ENCODE peak calls at places on chromosome 10, in ten cellular contexts. K, D, S, V, F, H, Z, X, I and O are unnamed samples. For H3K4me1, the result is how much of the 10 kb centered on the place peaks cover.

GRCh38 chr10:128405450-128405849 is 279.2 kb upstream of the MKI67 start:
- DNase-seq in K (no peak), S (no peak), D (no peak), V (peak), I (no peak), F (no peak), Z (no peak), H (no peak), X (no peak), O (no peak)

GRCh38 chr10:15169555-15170407 is 1.3 kb upstream of the NMT2 start:
- DNase-seq in X (peak), S (peak), Z (no peak), I (no peak), V (no peak), F (no peak), K (peak), H (peak), D (no peak), O (peak)

GRCh38 chr10:126459878-126460481 is 71.7 kb upstream of the ADAM12 start:
- DNase-seq in Z (no peak), V (no peak), K (no peak), X (no peak), H (no peak), S (no peak), D (no peak), F (no peak), I (peak), O (no peak)

GRCh38 chr10:128056303-128057050 is 69.7 kb downstream of the MKI67 start:
- DNase-seq in F (no peak), S (no peak), H (no peak), D (no peak), V (no peak), Z (no peak), I (no peak), X (no peak), K (no peak), O (no peak)

GRCh38 chr10:123642293-123642692 is 23.9 kb upstream of the GPR26 start:
- DNase-seq in F (no peak), V (no peak), H (no peak), D (no peak), K (no peak), I (no peak), X (no peak), S (no peak), Z (peak), O (peak)

GRCh38 chr10:133275683-133276092 is 980 bp downstream of the ADAM8 start:
- DNase-seq in F (no peak), K (peak), H (peak), Z (no peak), D (no peak), S (no peak), X (no peak), V (no peak), I (no peak), O (no peak)

GRCh38 chr10:117936136-117936535 is 110.6 kb downstream of the RAB11FIP2 start:
- DNase-seq in V (peak), H (no peak), K (no peak), D (no peak), X (no peak), F (peak), I (no peak), Z (no peak), S (no peak), O (no peak)

GRCh38 chr10:43249151-43249961 is 17.5 kb downstream of the RASGEF1A start:
- DNase-seq in I (no peak), Z (peak), H (no peak), F (peak), V (peak), K (no peak), X (peak), D (no peak), S (no peak), O (peak)

GRCh38 chr10:96377816-96378294 is 19.1 kb upstream of the OPALIN start:
- DNase-seq in H (no peak), K (no peak), X (peak), D (no peak), F (peak), I (peak), V (peak), Z (no peak), S (no peak), O (peak)

GRCh38 chr10:69382382-69383117 is 34.2 kb downstream of the TACR2 start:
- DNase-seq in X (no peak), D (no peak), H (no peak), S (no peak), K (no peak), F (no peak), I (peak), V (no peak), Z (no peak), O (no peak)

GRCh38 chr10:130109796-130110235 is 814 bp downstream of the C10orf143 start:
- DNase-seq in S (peak), D (peak), F (peak), Z (peak), X (peak), V (peak), K (peak), H (peak), I (peak), O (peak)

GRCh38 chr10:104340099-104340594 is 1.9 kb upstream of the ITPRIP start:
- DNase-seq in X (no peak), D (no peak), F (peak), Z (no peak), S (no peak), V (no peak), K (no peak), I (no peak), H (peak), O (no peak)

GRCh38 chr10:26391701-26392695 is 46.1 kb upstream of the APBB1IP start:
- DNase-seq in V (no peak), D (no peak), H (no peak), K (no peak), I (no peak), Z (peak), F (peak), X (no peak), S (no peak), O (no peak)

GRCh38 chr10:14782691-14783363 is 8.1 kb upstream of the FAM107B start:
- DNase-seq in Z (no peak), D (no peak), K (no peak), F (no peak), S (no peak), H (peak), I (peak), X (no peak), V (no peak), O (no peak)

GRCh38 chr10:92054807-92055206 is 131.2 kb downstream of the BTAF1 start:
- DNase-seq in I (no peak), D (no peak), H (no peak), X (no peak), Z (no peak), F (no peak), S (no peak), K (no peak), V (no peak), O (no peak)

GRCh38 chr10:32155075-32155516 is 98.9 kb upstream of the KIF5B start:
- DNase-seq in K (no peak), D (no peak), F (no peak), V (no peak), I (peak), X (no peak), H (no peak), Z (no peak), S (no peak), O (peak)

GRCh38 chr10:92572362-92573090 is 1.4 kb downstream of the IDE start:
- DNase-seq in D (no peak), H (no peak), V (no peak), F (no peak), I (peak), S (no peak), X (no peak), Z (no peak), K (no peak), O (no peak)

GRCh38 chr10:86367339-86367951 is 850 bp upstream of the GRID1 start:
- DNase-seq in I (no peak), H (no peak), K (no peak), X (peak), S (no peak), V (no peak), D (no peak), F (no peak), Z (peak), O (no peak)

GRCh38 chr10:24551161-24551560 is 172.5 kb downstream of the ARHGAP21 start:
- DNase-seq in S (no peak), Z (no peak), X (no peak), I (no peak), K (no peak), F (no peak), H (no peak), D (no peak), V (peak), O (no peak)
- H3K27ac ChIP-seq in S (no peak), Z (no peak), X (no peak), I (no peak), K (no peak), F (no peak), H (no peak), D (no peak), V (no peak), O (no peak)

DNA sequence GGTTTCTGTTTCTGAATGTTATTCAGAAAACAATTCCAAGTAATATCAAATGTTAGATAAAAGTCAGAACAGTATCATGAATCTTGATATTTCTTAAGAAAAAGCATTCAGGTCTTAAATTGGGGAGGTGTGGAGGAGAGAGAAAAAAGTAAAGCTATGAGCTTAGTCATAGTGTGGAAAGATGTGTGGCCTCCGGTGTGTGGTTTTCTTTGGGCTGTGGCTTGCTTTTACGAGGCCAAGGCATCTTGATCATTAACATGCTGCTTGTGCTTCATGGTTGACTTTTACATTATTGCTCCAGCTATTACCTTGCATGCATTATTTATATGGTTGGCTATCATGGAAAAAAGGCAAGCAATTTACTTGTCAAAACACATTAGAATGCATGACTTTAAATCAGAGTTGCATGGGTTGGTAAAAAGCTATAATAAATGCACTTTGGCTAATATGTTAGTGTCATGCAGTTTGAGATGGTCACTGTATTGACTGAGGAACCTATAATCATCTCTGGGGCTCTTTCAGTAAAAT is 300.7 kb upstream of the ADARB2 start:
- DNase-seq in X (no peak), H (no peak), S (no peak), F (no peak), V (no peak), Z (no peak), I (peak), K (no peak), D (no peak), O (no peak)
- H3K4me1 ChIP-seq in X (under half), H (under half), S (under half), F (under half), V (under half), Z (under half), I (under half), K (under half), D (under half), O (under half)

GRCh38 chr10:111756541-111757061 is 427.0 kb downstream of the GPAM start:
- DNase-seq in V (no peak), K (no peak), F (peak), S (no peak), Z (peak), H (peak), X (no peak), I (peak), D (no peak), O (peak)
- H3K27ac ChIP-seq in V (no peak), K (no peak), F (no peak), S (no peak), Z (no peak), H (no peak), X (no peak), I (no peak), D (no peak), O (no peak)

GRCh38 chr10:4054651-4055435 is 269.8 kb upstream of the KLF6 start:
- DNase-seq in V (no peak), I (no peak), H (no peak), F (no peak), X (no peak), Z (no peak), K (no peak), S (no peak), D (no peak), O (no peak)

GRCh38 chr10:4057725-4058513 is 272.9 kb upstream of the KLF6 start:
- DNase-seq in F (no peak), Z (no peak), I (no peak), K (no peak), H (no peak), S (no peak), V (no peak), X (no peak), D (no peak), O (no peak)

GRCh38 chr10:4059471-4060138 is 274.6 kb upstream of the KLF6 start:
- DNase-seq in V (no peak), X (no peak), K (peak), I (no peak), Z (no peak), F (no peak), D (no peak), H (peak), S (peak), O (no peak)

GRCh38 chr10:4058514-4059029 is 273.6 kb upstream of the KLF6 start:
- DNase-seq in D (no peak), S (no peak), F (no peak), K (no peak), Z (no peak), H (peak), V (no peak), I (no peak), X (no peak), O (no peak)

DNA sequence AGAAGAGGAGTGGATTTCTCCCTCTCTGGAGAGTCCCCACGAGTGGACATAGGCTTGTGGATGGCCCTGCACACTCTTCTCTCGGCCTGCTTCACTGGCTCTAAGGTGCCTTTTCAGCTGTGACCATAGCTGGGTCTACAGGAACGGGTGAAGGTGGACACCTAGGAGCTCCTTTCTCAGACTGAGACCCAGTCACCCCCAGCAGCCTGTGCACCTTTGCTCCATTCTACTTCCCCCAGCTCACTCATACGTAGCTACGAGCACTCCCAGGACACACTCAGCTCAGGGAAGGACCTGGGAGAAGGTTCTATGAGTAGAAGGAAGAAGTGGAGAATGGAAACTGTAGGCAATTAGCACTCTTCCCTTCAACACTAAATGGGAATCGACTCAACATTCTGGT is 272.0 kb upstream of the KLF6 start:
- DNase-seq in S (no peak), D (no peak), K (no peak), H (no peak), I (no peak), F (no peak), X (no peak), Z (no peak), V (no peak), O (no peak)
- H3K4me1 ChIP-seq in S (under half), D (under half), K (under half), H (under half), I (under half), F (under half), X (under half), Z (under half), V (under half), O (under half)

GRCh38 chr10:13437026-13437555 is 89.0 kb upstream of the SEPHS1 start:
- DNase-seq in Z (no peak), I (no peak), H (peak), S (no peak), D (no peak), F (no peak), X (no peak), K (no peak), V (no peak), O (no peak)
- H3K27ac ChIP-seq in Z (no peak), I (no peak), H (no peak), S (no peak), D (no peak), F (no peak), X (no peak), K (no peak), V (no peak), O (no peak)

GRCh38 chr10:80407836-80408197 is 534 bp upstream of the PRXL2A start:
- DNase-seq in X (peak), H (peak), K (no peak), S (no peak), V (no peak), D (no peak), Z (peak), F (peak), I (peak), O (no peak)
- H3K4me1 ChIP-seq in X (under half), H (under half), K (under half), S (under half), V (under half), D (under half), Z (under half), F (under half), I (under half), O (under half)

GRCh38 chr10:124942317-124943169 is 620 bp downstream of the ZRANB1 start:
- DNase-seq in S (no peak), Z (no peak), I (no peak), F (no peak), X (no peak), V (no peak), H (no peak), K (no peak), D (no peak), O (no peak)
- H3K27ac ChIP-seq in S (no peak), Z (no peak), I (no peak), F (peak), X (peak), V (peak), H (peak), K (no peak), D (no peak), O (peak)

GRCh38 chr10:110524179-110524863 is 26.6 kb downstream of the DUSP5 start:
- DNase-seq in S (no peak), F (no peak), H (no peak), V (peak), I (no peak), K (no peak), D (no peak), X (no peak), Z (no peak), O (no peak)
- H3K4me1 ChIP-seq in S (under half), F (under half), H (under half), V (under half), I (under half), K (under half), D (under half), X (under half), Z (under half), O (under half)

DNA sequence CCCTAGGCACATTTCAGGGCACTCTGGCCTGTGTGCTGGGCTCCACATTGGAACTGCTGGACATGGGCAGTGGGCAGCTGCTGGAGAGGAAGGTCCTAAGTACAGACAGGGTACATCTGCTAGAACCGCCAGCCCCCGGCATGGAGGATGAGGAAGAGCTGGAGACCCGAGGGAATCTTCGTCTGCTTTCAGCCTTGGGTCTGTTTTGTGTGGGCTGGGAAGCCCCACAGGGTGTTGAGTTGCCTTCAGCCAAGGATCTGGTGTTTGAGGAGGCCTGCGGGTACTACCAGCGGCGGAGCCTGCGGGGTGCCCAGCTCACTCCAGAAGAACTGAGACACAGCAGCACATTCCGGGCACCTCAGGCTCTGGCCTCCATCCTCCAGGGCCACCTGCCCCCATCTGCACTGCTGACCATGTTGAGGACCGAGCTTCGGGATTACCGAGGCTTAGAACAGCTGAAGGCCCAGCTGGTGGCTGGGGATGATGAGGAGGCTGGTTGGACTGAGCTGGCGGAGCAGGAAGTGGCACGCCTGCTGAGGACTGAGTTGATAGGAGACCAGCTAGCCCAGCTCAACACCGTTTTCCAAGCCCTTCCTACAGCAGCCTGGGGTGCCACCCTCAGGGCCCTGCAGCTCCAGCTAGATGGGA is 1.4 kb downstream of the HPS6 start:
- DNase-seq in F (no peak), Z (no peak), I (no peak), H (peak), V (no peak), D (no peak), X (no peak), S (no peak), K (no peak), O (no peak)
- H3K27ac ChIP-seq in F (no peak), Z (no peak), I (no peak), H (peak), V (peak), D (peak), X (peak), S (peak), K (peak), O (no peak)

DNA sequence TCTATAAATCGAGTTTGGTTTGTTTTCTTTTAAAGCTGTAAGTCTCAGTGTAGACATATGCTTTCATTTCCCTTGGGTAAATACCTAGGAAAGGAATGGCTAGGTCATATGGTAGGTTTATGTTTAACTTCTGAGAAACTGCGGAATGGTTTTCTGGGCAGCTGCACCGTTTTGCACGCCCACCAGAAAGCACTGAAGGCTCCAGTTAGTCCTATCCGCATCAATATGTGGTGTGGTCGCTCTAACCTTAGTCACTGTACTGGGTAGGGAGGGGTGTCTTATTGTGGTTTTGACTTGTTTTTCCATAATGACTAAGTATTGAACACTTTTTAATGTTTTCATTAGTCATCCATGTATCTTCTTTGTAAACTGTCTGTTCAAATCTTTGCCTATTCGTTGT is 279.5 kb upstream of the AKR1E2 start:
- DNase-seq in H (no peak), X (no peak), Z (no peak), S (no peak), I (peak), K (no peak), V (no peak), F (no peak), D (no peak), O (no peak)
- H3K4me1 ChIP-seq in H (under half), X (under half), Z (under half), S (under half), I (under half), K (under half), V (under half), F (under half), D (under half), O (under half)